ENCODE peak calls at places on chromosomes 2 and 18, in ten cellular contexts. One of them, this sample, is unnamed.

GRCh38 chr2:11796190-11797171 is 50.0 kb downstream of the LPIN1 start:
- DNase-seq in fibroblast of the aortic adventitia: peak; percentile 85
- DNase-seq in kidney: no peak
- DNase-seq in GM12864: no peak
- DNase-seq in AG09309: peak; percentile 72
- DNase-seq in heart left ventricle: no peak
- DNase-seq in bronchial epithelial cell: no peak
- DNase-seq in right atrium auricular region: peak; percentile 57
- DNase-seq in GM23248: peak; percentile 91
- DNase-seq in coronary artery: peak; percentile 64
- DNase-seq in this sample: peak; percentile 51

GRCh38 chr2:101762451-101763171 is 65.1 kb downstream of the MAP4K4 start:
- DNase-seq in fibroblast of the aortic adventitia: no peak
- DNase-seq in kidney: no peak
- DNase-seq in GM12864: no peak
- DNase-seq in AG09309: no peak
- DNase-seq in heart left ventricle: no peak
- DNase-seq in bronchial epithelial cell: no peak
- DNase-seq in right atrium auricular region: no peak
- DNase-seq in GM23248: no peak
- DNase-seq in coronary artery: no peak
- DNase-seq in this sample: no peak

GRCh38 chr2:16506366-16506765 is 159.3 kb downstream of the CYRIA start:
- DNase-seq in fibroblast of the aortic adventitia: no peak
- DNase-seq in kidney: no peak
- DNase-seq in GM12864: no peak
- DNase-seq in AG09309: no peak
- DNase-seq in heart left ventricle: no peak
- DNase-seq in bronchial epithelial cell: no peak
- DNase-seq in right atrium auricular region: no peak
- DNase-seq in GM23248: no peak
- DNase-seq in coronary artery: no peak
- DNase-seq in this sample: no peak

GRCh38 chr2:28628987-28629386 is 122.6 kb upstream of the PPP1CB start:
- DNase-seq in fibroblast of the aortic adventitia: no peak
- DNase-seq in kidney: no peak
- DNase-seq in GM12864: no peak
- DNase-seq in AG09309: no peak
- DNase-seq in heart left ventricle: peak; percentile 66
- DNase-seq in bronchial epithelial cell: no peak
- DNase-seq in right atrium auricular region: no peak
- DNase-seq in GM23248: no peak
- DNase-seq in coronary artery: no peak
- DNase-seq in this sample: no peak

GRCh38 chr2:147999126-147999525 is 21.4 kb downstream of the ORC4 start:
- DNase-seq in fibroblast of the aortic adventitia: no peak
- DNase-seq in kidney: no peak
- DNase-seq in GM12864: no peak
- DNase-seq in AG09309: no peak
- DNase-seq in heart left ventricle: no peak
- DNase-seq in bronchial epithelial cell: no peak
- DNase-seq in right atrium auricular region: no peak
- DNase-seq in GM23248: no peak
- DNase-seq in coronary artery: no peak
- DNase-seq in this sample: no peak

GRCh38 chr18:71388148-71388547 is 1099.3 kb downstream of the SOCS6 start:
- DNase-seq in fibroblast of the aortic adventitia: no peak
- DNase-seq in kidney: no peak
- DNase-seq in GM12864: no peak
- DNase-seq in AG09309: no peak
- DNase-seq in heart left ventricle: no peak
- DNase-seq in bronchial epithelial cell: no peak
- DNase-seq in right atrium auricular region: no peak
- DNase-seq in GM23248: no peak
- DNase-seq in coronary artery: no peak
- DNase-seq in this sample: no peak

GRCh38 chr2:101121174-101121573 is 30.0 kb downstream of the TBC1D8 start:
- DNase-seq in fibroblast of the aortic adventitia: no peak
- DNase-seq in kidney: no peak
- DNase-seq in GM12864: no peak
- DNase-seq in AG09309: no peak
- DNase-seq in heart left ventricle: no peak
- DNase-seq in bronchial epithelial cell: peak; percentile 28
- DNase-seq in right atrium auricular region: no peak
- DNase-seq in GM23248: no peak
- DNase-seq in coronary artery: no peak
- DNase-seq in this sample: no peak

GRCh38 chr2:72147303-72147970 is at the start of gene CYP26B1:
- DNase-seq in fibroblast of the aortic adventitia: no peak
- DNase-seq in kidney: peak; percentile 79
- DNase-seq in GM12864: no peak
- DNase-seq in AG09309: no peak
- DNase-seq in heart left ventricle: peak; percentile 31
- DNase-seq in bronchial epithelial cell: no peak
- DNase-seq in right atrium auricular region: peak; percentile 59
- DNase-seq in GM23248: peak; percentile 46
- DNase-seq in coronary artery: peak; percentile 74
- DNase-seq in this sample: no peak

GRCh38 chr18:35159782-35160181 is 81.1 kb upstream of the ZNF397 start:
- DNase-seq in fibroblast of the aortic adventitia: no peak
- DNase-seq in kidney: no peak
- DNase-seq in GM12864: no peak
- DNase-seq in AG09309: no peak
- DNase-seq in heart left ventricle: no peak
- DNase-seq in bronchial epithelial cell: peak; percentile 52
- DNase-seq in right atrium auricular region: no peak
- DNase-seq in GM23248: peak; percentile 20
- DNase-seq in coronary artery: no peak
- DNase-seq in this sample: no peak

GRCh38 chr18:63505566-63506335 is 29.0 kb downstream of the SERPINB5 start:
- DNase-seq in fibroblast of the aortic adventitia: peak; percentile 35
- DNase-seq in kidney: no peak
- DNase-seq in GM12864: no peak
- DNase-seq in AG09309: no peak
- DNase-seq in heart left ventricle: no peak
- DNase-seq in bronchial epithelial cell: peak; percentile 76
- DNase-seq in right atrium auricular region: no peak
- DNase-seq in GM23248: peak; percentile 53
- DNase-seq in coronary artery: no peak
- DNase-seq in this sample: no peak

GRCh38 chr2:230230087-230230486 is 4.6 kb downstream of the SP140 start:
- DNase-seq in fibroblast of the aortic adventitia: peak; percentile 20
- DNase-seq in kidney: no peak
- DNase-seq in GM12864: no peak
- DNase-seq in AG09309: no peak
- DNase-seq in heart left ventricle: no peak
- DNase-seq in bronchial epithelial cell: peak; percentile 71
- DNase-seq in right atrium auricular region: no peak
- DNase-seq in GM23248: peak; percentile 3
- DNase-seq in coronary artery: no peak
- DNase-seq in this sample: peak; percentile 61

GRCh38 chr18:36595046-36595817 is 233.6 kb downstream of the TPGS2 start:
- DNase-seq in fibroblast of the aortic adventitia: no peak
- DNase-seq in kidney: no peak
- DNase-seq in GM12864: no peak
- DNase-seq in AG09309: no peak
- DNase-seq in heart left ventricle: no peak
- DNase-seq in bronchial epithelial cell: no peak
- DNase-seq in right atrium auricular region: no peak
- DNase-seq in GM23248: no peak
- DNase-seq in coronary artery: peak; percentile 40
- DNase-seq in this sample: no peak

GRCh38 chr2:199379251-199379650 is 78.5 kb downstream of the SATB2 start:
- DNase-seq in fibroblast of the aortic adventitia: peak; percentile 26
- DNase-seq in kidney: no peak
- DNase-seq in GM12864: no peak
- DNase-seq in AG09309: no peak
- DNase-seq in heart left ventricle: no peak
- DNase-seq in bronchial epithelial cell: peak; percentile 38
- DNase-seq in right atrium auricular region: no peak
- DNase-seq in GM23248: peak; percentile 42
- DNase-seq in coronary artery: no peak
- DNase-seq in this sample: peak; percentile 65

GRCh38 chr18:74732380-74732779 is 134.7 kb downstream of the ZNF407 start:
- DNase-seq in fibroblast of the aortic adventitia: no peak
- DNase-seq in kidney: no peak
- DNase-seq in GM12864: no peak
- DNase-seq in AG09309: no peak
- DNase-seq in heart left ventricle: no peak
- DNase-seq in bronchial epithelial cell: no peak
- DNase-seq in right atrium auricular region: no peak
- DNase-seq in GM23248: no peak
- DNase-seq in coronary artery: no peak
- DNase-seq in this sample: no peak

GRCh38 chr2:118983133-118983532 is 41.1 kb downstream of the MARCO start:
- DNase-seq in fibroblast of the aortic adventitia: no peak
- DNase-seq in kidney: no peak
- DNase-seq in GM12864: no peak
- DNase-seq in AG09309: no peak
- DNase-seq in heart left ventricle: no peak
- DNase-seq in bronchial epithelial cell: no peak
- DNase-seq in right atrium auricular region: no peak
- DNase-seq in GM23248: no peak
- DNase-seq in coronary artery: peak; percentile 38
- DNase-seq in this sample: no peak

GRCh38 chr18:57781128-57781463 is 22.0 kb downstream of the ATP8B1 start:
- DNase-seq in fibroblast of the aortic adventitia: no peak
- DNase-seq in kidney: no peak
- DNase-seq in GM12864: no peak
- DNase-seq in AG09309: no peak
- DNase-seq in heart left ventricle: no peak
- DNase-seq in bronchial epithelial cell: no peak
- DNase-seq in right atrium auricular region: no peak
- DNase-seq in GM23248: no peak
- DNase-seq in coronary artery: no peak
- DNase-seq in this sample: no peak
- H3K4me3 ChIP-seq in fibroblast of the aortic adventitia: no peak overlapping the region
- H3K4me3 ChIP-seq in kidney: no peak overlapping the region
- H3K4me3 ChIP-seq in GM12864: no peak overlapping the region
- H3K4me3 ChIP-seq in AG09309: no peak overlapping the region
- H3K4me3 ChIP-seq in heart left ventricle: no peak overlapping the region
- H3K4me3 ChIP-seq in bronchial epithelial cell: no peak overlapping the region
- H3K4me3 ChIP-seq in right atrium auricular region: no peak overlapping the region
- H3K4me3 ChIP-seq in GM23248: peak overlapping the region; percentile 41
- H3K4me3 ChIP-seq in coronary artery: peak overlapping the region; percentile 52
- H3K4me3 ChIP-seq in this sample: no peak overlapping the region

GRCh38 chr18:21364471-21364870 is 122.4 kb downstream of the GREB1L start:
- DNase-seq in fibroblast of the aortic adventitia: no peak
- DNase-seq in kidney: no peak
- DNase-seq in GM12864: no peak
- DNase-seq in AG09309: no peak
- DNase-seq in heart left ventricle: no peak
- DNase-seq in bronchial epithelial cell: no peak
- DNase-seq in right atrium auricular region: no peak
- DNase-seq in GM23248: no peak
- DNase-seq in coronary artery: no peak
- DNase-seq in this sample: no peak

GRCh38 chr18:21363411-21363810 is 121.4 kb downstream of the GREB1L start:
- DNase-seq in fibroblast of the aortic adventitia: no peak
- DNase-seq in kidney: no peak
- DNase-seq in GM12864: no peak
- DNase-seq in AG09309: no peak
- DNase-seq in heart left ventricle: no peak
- DNase-seq in bronchial epithelial cell: no peak
- DNase-seq in right atrium auricular region: no peak
- DNase-seq in GM23248: no peak
- DNase-seq in coronary artery: no peak
- DNase-seq in this sample: no peak

GRCh38 chr18:21361297-21361880 is 119.4 kb downstream of the GREB1L start:
- DNase-seq in fibroblast of the aortic adventitia: no peak
- DNase-seq in kidney: no peak
- DNase-seq in GM12864: no peak
- DNase-seq in AG09309: no peak
- DNase-seq in heart left ventricle: no peak
- DNase-seq in bronchial epithelial cell: no peak
- DNase-seq in right atrium auricular region: no peak
- DNase-seq in GM23248: peak; percentile 9
- DNase-seq in coronary artery: no peak
- DNase-seq in this sample: no peak

GRCh38 chr18:21359746-21360145 is 117.7 kb downstream of the GREB1L start:
- DNase-seq in fibroblast of the aortic adventitia: no peak
- DNase-seq in kidney: no peak
- DNase-seq in GM12864: no peak
- DNase-seq in AG09309: no peak
- DNase-seq in heart left ventricle: no peak
- DNase-seq in bronchial epithelial cell: no peak
- DNase-seq in right atrium auricular region: no peak
- DNase-seq in GM23248: peak; percentile 68
- DNase-seq in coronary artery: no peak
- DNase-seq in this sample: no peak

GRCh38 chr18:21362921-21363320 is 120.9 kb downstream of the GREB1L start:
- DNase-seq in fibroblast of the aortic adventitia: no peak
- DNase-seq in kidney: no peak
- DNase-seq in GM12864: no peak
- DNase-seq in AG09309: no peak
- DNase-seq in heart left ventricle: no peak
- DNase-seq in bronchial epithelial cell: no peak
- DNase-seq in right atrium auricular region: no peak
- DNase-seq in GM23248: peak; percentile 60
- DNase-seq in coronary artery: no peak
- DNase-seq in this sample: no peak
- H3K4me3 ChIP-seq in fibroblast of the aortic adventitia: no peak overlapping the region
- H3K4me3 ChIP-seq in kidney: no peak overlapping the region
- H3K4me3 ChIP-seq in GM12864: no peak overlapping the region
- H3K4me3 ChIP-seq in AG09309: no peak overlapping the region
- H3K4me3 ChIP-seq in heart left ventricle: no peak overlapping the region
- H3K4me3 ChIP-seq in bronchial epithelial cell: no peak overlapping the region
- H3K4me3 ChIP-seq in right atrium auricular region: no peak overlapping the region
- H3K4me3 ChIP-seq in GM23248: no peak overlapping the region
- H3K4me3 ChIP-seq in coronary artery: no peak overlapping the region
- H3K4me3 ChIP-seq in this sample: no peak overlapping the region

DNA sequence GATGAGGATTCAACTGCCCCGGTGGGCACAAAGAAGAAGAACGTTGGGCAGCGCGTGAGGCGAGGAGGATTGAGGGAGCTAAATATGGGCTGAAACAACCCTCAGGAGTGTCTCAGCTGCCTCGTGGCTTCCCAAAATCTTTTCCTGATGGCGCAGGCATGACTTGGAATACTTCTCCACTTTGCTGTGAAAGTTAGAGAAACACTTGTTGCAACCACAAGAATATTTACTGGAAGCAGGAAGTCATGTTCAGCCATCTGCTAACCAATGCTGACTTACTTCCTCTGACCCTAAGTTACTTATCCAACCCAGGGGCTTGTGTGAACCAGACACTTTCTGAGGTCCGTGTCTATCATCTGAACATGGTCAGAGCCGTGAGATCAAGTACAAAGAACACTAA is 148.8 kb downstream of the ARL4C start:
- DNase-seq in fibroblast of the aortic adventitia: no peak
- DNase-seq in kidney: no peak
- DNase-seq in GM12864: no peak
- DNase-seq in AG09309: no peak
- DNase-seq in heart left ventricle: no peak
- DNase-seq in bronchial epithelial cell: no peak
- DNase-seq in right atrium auricular region: no peak
- DNase-seq in GM23248: no peak
- DNase-seq in coronary artery: no peak
- DNase-seq in this sample: no peak
- H3K4me3 ChIP-seq in fibroblast of the aortic adventitia: no peak overlapping the region
- H3K4me3 ChIP-seq in kidney: no peak overlapping the region
- H3K4me3 ChIP-seq in GM12864: no peak overlapping the region
- H3K4me3 ChIP-seq in AG09309: no peak overlapping the region
- H3K4me3 ChIP-seq in heart left ventricle: no peak overlapping the region
- H3K4me3 ChIP-seq in bronchial epithelial cell: no peak overlapping the region
- H3K4me3 ChIP-seq in right atrium auricular region: no peak overlapping the region
- H3K4me3 ChIP-seq in GM23248: no peak overlapping the region
- H3K4me3 ChIP-seq in coronary artery: no peak overlapping the region
- H3K4me3 ChIP-seq in this sample: no peak overlapping the region

GRCh38 chr2:154688373-154688772 is 10.1 kb upstream of the KCNJ3 start:
- DNase-seq in fibroblast of the aortic adventitia: no peak
- DNase-seq in kidney: no peak
- DNase-seq in GM12864: no peak
- DNase-seq in AG09309: no peak
- DNase-seq in heart left ventricle: no peak
- DNase-seq in bronchial epithelial cell: no peak
- DNase-seq in right atrium auricular region: no peak
- DNase-seq in GM23248: no peak
- DNase-seq in coronary artery: no peak
- DNase-seq in this sample: no peak
- H3K4me3 ChIP-seq in fibroblast of the aortic adventitia: no peak overlapping the region
- H3K4me3 ChIP-seq in kidney: no peak overlapping the region
- H3K4me3 ChIP-seq in GM12864: no peak overlapping the region
- H3K4me3 ChIP-seq in AG09309: no peak overlapping the region
- H3K4me3 ChIP-seq in heart left ventricle: no peak overlapping the region
- H3K4me3 ChIP-seq in bronchial epithelial cell: no peak overlapping the region
- H3K4me3 ChIP-seq in right atrium auricular region: no peak overlapping the region
- H3K4me3 ChIP-seq in GM23248: no peak overlapping the region
- H3K4me3 ChIP-seq in coronary artery: no peak overlapping the region
- H3K4me3 ChIP-seq in this sample: no peak overlapping the region